ENCODE peak calls at places on chromosomes 11 and 22, in seven cellular contexts. One of them, this sample, is unnamed.

GRCh38 chr11:59615132-59615636 is 390 bp downstream of the OSBP start:
- DNase-seq in fibroblast of lung: peak; percentile 7
- DNase-seq in ovary: peak; percentile 57
- DNase-seq in stomach: peak; percentile 72
- DNase-seq in uterus: peak; percentile 44
- DNase-seq in natural killer cell: no peak
- DNase-seq in colonic mucosa: peak; percentile 73
- DNase-seq in this sample: peak; percentile 46

GRCh38 chr11:60978546-60979380 is 7.3 kb downstream of the CD6 start:
- DNase-seq in fibroblast of lung: peak; percentile 9
- DNase-seq in ovary: no peak
- DNase-seq in stomach: no peak
- DNase-seq in uterus: no peak
- DNase-seq in natural killer cell: no peak
- DNase-seq in colonic mucosa: no peak
- DNase-seq in this sample: peak; percentile 87

GRCh38 chr11:117045956-117046355 is 52.3 kb downstream of the SIK3 start:
- DNase-seq in fibroblast of lung: no peak
- DNase-seq in ovary: no peak
- DNase-seq in stomach: no peak
- DNase-seq in uterus: no peak
- DNase-seq in natural killer cell: no peak
- DNase-seq in colonic mucosa: no peak
- DNase-seq in this sample: peak; percentile 84

GRCh38 chr11:63478896-63479295 is 12.1 kb downstream of the PLAAT5 start:
- DNase-seq in fibroblast of lung: peak; percentile 66
- DNase-seq in ovary: peak; percentile 46
- DNase-seq in stomach: peak; percentile 54
- DNase-seq in uterus: peak; percentile 26
- DNase-seq in natural killer cell: peak; percentile 36
- DNase-seq in colonic mucosa: peak; percentile 64
- DNase-seq in this sample: peak; percentile 72

GRCh38 chr11:553949-554398 is 6.6 kb downstream of the LMNTD2 start:
- DNase-seq in fibroblast of lung: no peak
- DNase-seq in ovary: no peak
- DNase-seq in stomach: no peak
- DNase-seq in uterus: no peak
- DNase-seq in natural killer cell: no peak
- DNase-seq in colonic mucosa: no peak
- DNase-seq in this sample: no peak

GRCh38 chr11:70183483-70184176 is 19.5 kb upstream of the FADD start:
- DNase-seq in fibroblast of lung: no peak
- DNase-seq in ovary: no peak
- DNase-seq in stomach: peak; percentile 74
- DNase-seq in uterus: no peak
- DNase-seq in natural killer cell: no peak
- DNase-seq in colonic mucosa: no peak
- DNase-seq in this sample: no peak

GRCh38 chr11:843086-843704 is 543 bp downstream of the TSPAN4 start:
- DNase-seq in fibroblast of lung: no peak
- DNase-seq in ovary: no peak
- DNase-seq in stomach: no peak
- DNase-seq in uterus: peak; percentile 43
- DNase-seq in natural killer cell: no peak
- DNase-seq in colonic mucosa: no peak
- DNase-seq in this sample: peak; percentile 30

GRCh38 chr11:68146704-68147474 is 25.7 kb upstream of the CHKA start:
- DNase-seq in fibroblast of lung: peak; percentile 39
- DNase-seq in ovary: no peak
- DNase-seq in stomach: peak; percentile 85
- DNase-seq in uterus: no peak
- DNase-seq in natural killer cell: no peak
- DNase-seq in colonic mucosa: peak; percentile 87
- DNase-seq in this sample: peak; percentile 56

GRCh38 chr11:12112731-12113130 is 2.3 kb downstream of the MICAL2 start:
- DNase-seq in fibroblast of lung: no peak
- DNase-seq in ovary: no peak
- DNase-seq in stomach: no peak
- DNase-seq in uterus: no peak
- DNase-seq in natural killer cell: no peak
- DNase-seq in colonic mucosa: no peak
- DNase-seq in this sample: no peak

GRCh38 chr11:120137611-120138521 is at the start of gene TRIM29:
- DNase-seq in fibroblast of lung: no peak
- DNase-seq in ovary: no peak
- DNase-seq in stomach: peak; percentile 37
- DNase-seq in uterus: peak; percentile 12
- DNase-seq in natural killer cell: peak; percentile 7
- DNase-seq in colonic mucosa: peak; percentile 78
- DNase-seq in this sample: peak; percentile 73
- TF ChIP-seq CTCF in fibroblast of lung: no peak
- TF ChIP-seq CTCF in ovary: no peak
- TF ChIP-seq CTCF in stomach: no peak
- TF ChIP-seq CTCF in uterus: no peak
- TF ChIP-seq CTCF in natural killer cell: no peak
- TF ChIP-seq CTCF in colonic mucosa: no peak
- TF ChIP-seq CTCF in this sample: peak; percentile 66

GRCh38 chr22:23514317-23515038 is 65.6 kb downstream of the IGLL1 start:
- DNase-seq in fibroblast of lung: no peak
- DNase-seq in ovary: no peak
- DNase-seq in stomach: no peak
- DNase-seq in uterus: no peak
- DNase-seq in natural killer cell: no peak
- DNase-seq in colonic mucosa: no peak
- DNase-seq in this sample: no peak
- TF ChIP-seq CTCF in fibroblast of lung: no peak
- TF ChIP-seq CTCF in ovary: no peak
- TF ChIP-seq CTCF in stomach: no peak
- TF ChIP-seq CTCF in uterus: no peak
- TF ChIP-seq CTCF in natural killer cell: no peak
- TF ChIP-seq CTCF in colonic mucosa: no peak
- TF ChIP-seq CTCF in this sample: no peak

DNA sequence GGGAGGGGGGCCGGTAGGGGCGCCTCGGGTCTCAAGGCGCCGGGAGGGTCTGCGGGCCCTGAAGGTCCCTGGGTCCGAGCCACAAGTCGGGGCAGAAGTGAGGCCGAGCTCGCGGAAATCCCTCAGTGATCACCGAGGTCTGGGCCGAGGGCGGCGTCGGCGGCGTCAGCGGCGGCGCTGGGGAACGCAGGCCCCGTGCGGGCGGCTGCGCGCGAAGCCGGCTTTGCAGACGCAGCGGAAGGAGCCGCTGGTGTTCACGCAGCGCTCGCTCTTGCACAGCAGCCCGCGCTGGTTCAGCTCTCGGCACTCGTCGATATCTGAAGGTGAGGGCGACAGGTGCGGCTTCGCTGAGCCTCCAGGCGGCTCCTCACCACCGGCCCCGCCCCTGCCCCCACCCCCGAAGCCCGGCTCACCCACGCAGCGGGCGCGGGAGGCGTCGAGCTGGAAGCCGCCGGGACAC is 14.1 kb downstream of the SCYL1 start:
- DNase-seq in fibroblast of lung: no peak
- DNase-seq in ovary: no peak
- DNase-seq in stomach: no peak
- DNase-seq in uterus: no peak
- DNase-seq in natural killer cell: no peak
- DNase-seq in colonic mucosa: no peak
- DNase-seq in this sample: no peak
- TF ChIP-seq CTCF in fibroblast of lung: no peak
- TF ChIP-seq CTCF in ovary: no peak
- TF ChIP-seq CTCF in stomach: no peak
- TF ChIP-seq CTCF in uterus: no peak
- TF ChIP-seq CTCF in natural killer cell: no peak
- TF ChIP-seq CTCF in colonic mucosa: no peak
- TF ChIP-seq CTCF in this sample: no peak

DNA sequence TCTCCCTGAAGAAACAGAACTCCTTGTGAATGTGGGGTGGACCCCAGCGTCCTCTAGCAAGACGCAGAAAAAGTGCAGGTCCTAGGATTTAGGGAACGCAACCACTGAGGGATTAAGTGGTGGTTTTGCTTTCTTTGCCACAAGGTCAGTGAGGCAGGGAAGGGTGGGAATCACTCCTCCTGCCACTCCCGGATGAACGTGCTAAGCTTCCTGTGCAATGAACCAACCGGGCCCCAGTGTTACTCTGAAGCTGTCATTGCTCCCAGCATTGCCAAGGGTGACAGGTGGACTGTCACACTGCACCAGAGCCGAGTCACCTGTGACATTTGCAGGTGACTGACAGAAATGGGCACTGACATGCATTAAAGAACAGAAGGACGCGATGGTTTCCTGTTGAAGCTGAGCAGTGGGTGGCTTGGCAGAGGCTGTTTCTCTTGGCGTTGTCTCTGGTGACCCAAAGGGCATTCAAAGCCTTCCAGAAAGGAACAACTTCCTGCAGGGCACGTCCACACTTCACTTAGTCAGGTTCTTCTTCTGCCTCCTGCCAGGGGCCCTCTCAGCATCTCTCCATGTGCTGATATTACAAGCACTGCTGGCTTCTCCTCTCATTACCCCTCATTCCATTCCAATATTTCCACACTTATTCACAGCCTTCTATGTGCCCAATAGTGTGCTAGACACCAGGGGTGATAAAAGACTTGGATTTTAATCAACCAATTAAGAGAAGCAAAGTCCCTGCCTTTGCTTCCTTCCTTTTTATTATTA is 9.7 kb downstream of the KIRREL3 start:
- DNase-seq in fibroblast of lung: peak; percentile 78
- DNase-seq in ovary: no peak
- DNase-seq in stomach: no peak
- DNase-seq in uterus: no peak
- DNase-seq in natural killer cell: no peak
- DNase-seq in colonic mucosa: no peak
- DNase-seq in this sample: no peak
- TF ChIP-seq CTCF in fibroblast of lung: no peak
- TF ChIP-seq CTCF in ovary: no peak
- TF ChIP-seq CTCF in stomach: no peak
- TF ChIP-seq CTCF in uterus: no peak
- TF ChIP-seq CTCF in natural killer cell: peak; percentile 41
- TF ChIP-seq CTCF in colonic mucosa: no peak
- TF ChIP-seq CTCF in this sample: no peak

DNA sequence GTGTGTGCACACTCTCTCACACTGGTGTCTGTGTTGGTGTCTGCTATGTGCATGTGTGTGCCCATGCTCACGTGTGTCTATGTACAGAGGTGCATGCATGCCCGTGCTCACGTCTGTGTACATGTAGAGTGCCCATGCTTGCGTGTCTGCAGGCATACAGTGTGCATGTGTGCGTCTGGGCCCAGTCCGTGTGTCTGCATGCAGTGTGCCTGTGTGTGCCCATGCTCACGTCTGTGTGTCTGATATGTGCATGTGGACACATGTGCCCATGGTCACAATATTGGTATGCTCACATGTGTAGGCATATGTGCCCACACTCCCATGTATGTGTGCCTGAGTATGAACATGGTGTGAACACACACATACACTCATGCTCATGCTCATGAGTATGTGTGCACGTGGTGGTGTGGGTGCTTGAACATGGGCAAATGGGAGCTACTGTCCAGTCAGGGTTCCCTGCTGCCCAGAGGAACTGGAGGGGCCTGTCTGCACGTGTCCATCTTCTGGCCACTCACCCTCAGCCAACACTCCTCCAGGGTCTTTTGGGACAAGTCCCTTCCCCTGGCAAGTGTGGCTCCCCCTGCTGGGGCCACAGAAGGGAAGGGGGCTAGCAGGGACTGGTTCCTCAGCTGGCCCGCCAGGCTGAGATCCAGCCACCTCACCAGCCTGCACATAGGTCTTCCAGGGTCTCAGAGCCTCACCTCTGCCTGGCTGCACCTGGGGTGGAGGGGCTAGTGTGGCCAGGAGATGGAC is 7.3 kb upstream of the TBX1 start:
- DNase-seq in fibroblast of lung: no peak
- DNase-seq in ovary: no peak
- DNase-seq in stomach: no peak
- DNase-seq in uterus: no peak
- DNase-seq in natural killer cell: no peak
- DNase-seq in colonic mucosa: no peak
- DNase-seq in this sample: no peak
- TF ChIP-seq CTCF in fibroblast of lung: no peak
- TF ChIP-seq CTCF in ovary: no peak
- TF ChIP-seq CTCF in stomach: no peak
- TF ChIP-seq CTCF in uterus: no peak
- TF ChIP-seq CTCF in natural killer cell: no peak
- TF ChIP-seq CTCF in colonic mucosa: no peak
- TF ChIP-seq CTCF in this sample: no peak

GRCh38 chr22:37549704-37550059 is 10.6 kb upstream of the CDC42EP1 start:
- DNase-seq in fibroblast of lung: peak; percentile 74
- DNase-seq in ovary: peak; percentile 58
- DNase-seq in stomach: peak; percentile 90
- DNase-seq in uterus: peak; percentile 69
- DNase-seq in natural killer cell: no peak
- DNase-seq in colonic mucosa: no peak
- DNase-seq in this sample: peak; percentile 47
- TF ChIP-seq CTCF in fibroblast of lung: peak; percentile 57
- TF ChIP-seq CTCF in ovary: no peak
- TF ChIP-seq CTCF in stomach: peak; percentile 16
- TF ChIP-seq CTCF in uterus: peak; percentile 14
- TF ChIP-seq CTCF in natural killer cell: no peak
- TF ChIP-seq CTCF in colonic mucosa: no peak
- TF ChIP-seq CTCF in this sample: no peak

DNA sequence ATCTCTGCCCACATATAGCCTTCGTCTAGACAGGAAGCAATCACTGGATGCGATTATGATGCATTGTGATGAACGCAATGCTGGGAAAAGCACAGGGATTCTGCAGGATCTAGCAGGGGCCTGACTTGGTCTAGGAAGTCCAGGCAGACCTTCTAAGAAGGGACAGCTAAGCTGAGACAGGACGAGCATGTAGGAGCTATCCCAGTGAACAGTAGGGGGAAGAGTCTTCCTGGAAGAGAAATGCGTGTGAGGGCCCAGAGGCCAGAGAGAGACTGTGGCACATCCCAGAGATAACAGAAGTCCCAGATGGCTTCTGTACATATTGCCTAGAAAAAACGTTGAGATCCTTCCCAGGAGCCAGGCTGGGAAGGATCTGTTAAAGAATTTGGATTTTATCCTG is 24.5 kb downstream of the RCN1 start:
- DNase-seq in fibroblast of lung: no peak
- DNase-seq in ovary: no peak
- DNase-seq in stomach: no peak
- DNase-seq in uterus: no peak
- DNase-seq in natural killer cell: no peak
- DNase-seq in colonic mucosa: no peak
- DNase-seq in this sample: no peak
- TF ChIP-seq CTCF in fibroblast of lung: peak; percentile 5
- TF ChIP-seq CTCF in ovary: no peak
- TF ChIP-seq CTCF in stomach: no peak
- TF ChIP-seq CTCF in uterus: no peak
- TF ChIP-seq CTCF in natural killer cell: no peak
- TF ChIP-seq CTCF in colonic mucosa: no peak
- TF ChIP-seq CTCF in this sample: no peak

This sample was measured in MCF 10A.